ENCODE peak calls at places on chromosomes 2 and 18, in four cellular contexts. A, Q, L and O are unnamed samples. For H3K4me1, the result is how much of the 10 kb centered on the place peaks cover.

GRCh38 chr2:68196120-68196716 is 38.5 kb downstream of the PNO1 start:
- DNase-seq in A (no peak), Q (peak), L (no peak), O (no peak)

GRCh38 chr2:44932564-44933392 is 8.7 kb upstream of the SIX3 start:
- DNase-seq in A (no peak), Q (no peak), L (no peak), O (no peak)

GRCh38 chr2:171652411-171652775 is 34.9 kb upstream of the DYNC1I2 start:
- DNase-seq in A (no peak), Q (no peak), L (no peak), O (no peak)

GRCh38 chr2:17386771-17387170 is 131.5 kb downstream of the RAD51AP2 start:
- DNase-seq in A (no peak), Q (no peak), L (no peak), O (no peak)

GRCh38 chr18:24212939-24213338 is 74.1 kb downstream of the CABYR start:
- DNase-seq in A (no peak), Q (no peak), L (no peak), O (no peak)

GRCh38 chr2:21372654-21373053 is 248.9 kb downstream of the TDRD15 start:
- DNase-seq in A (no peak), Q (peak), L (no peak), O (no peak)

GRCh38 chr2:233241803-233242202 is 9.7 kb upstream of the ATG16L1 start:
- DNase-seq in A (peak), Q (no peak), L (peak), O (no peak)

GRCh38 chr2:241869087-241869961 is at the start of gene RTP5:
- DNase-seq in A (no peak), Q (no peak), L (no peak), O (no peak)

GRCh38 chr18:2513616-2514015 is 57.7 kb downstream of the METTL4 start:
- DNase-seq in A (no peak), Q (no peak), L (no peak), O (no peak)

DNA sequence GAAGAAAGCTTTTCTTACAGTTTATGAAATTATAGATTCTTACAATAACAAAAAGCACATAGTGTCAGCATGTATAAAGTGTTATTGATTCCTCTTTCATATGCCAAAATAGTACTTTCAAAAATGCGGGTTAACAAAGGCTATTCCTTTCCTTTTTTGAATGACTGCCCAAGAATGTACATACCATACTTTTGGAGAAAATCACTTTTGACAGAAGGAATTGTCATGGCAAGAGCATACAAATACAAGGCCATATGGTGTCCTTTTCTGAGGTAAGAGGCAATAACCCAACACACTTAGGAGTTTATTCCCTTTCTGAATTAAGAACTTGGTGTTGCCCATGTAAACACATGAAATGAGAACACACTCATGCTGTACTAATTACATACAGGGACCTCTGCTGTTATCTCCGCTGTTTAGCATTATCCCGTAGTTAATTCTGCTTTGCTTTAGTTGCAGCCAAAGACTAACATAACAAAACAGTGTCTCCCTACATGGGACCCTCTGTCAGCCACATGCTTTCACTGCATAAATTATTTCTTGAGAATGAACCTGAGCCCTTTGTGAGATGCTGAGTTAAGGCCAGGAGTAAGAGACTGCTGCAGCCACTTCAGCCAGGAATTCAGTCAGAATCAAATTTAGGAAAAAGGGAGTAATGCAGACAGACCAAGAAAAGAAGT is 67.0 kb downstream of the CDH2 start:
- DNase-seq in A (no peak), Q (no peak), L (no peak), O (no peak)
- TF ChIP-seq CTCF in A (no peak), Q (no peak), L (no peak), O (no peak)

GRCh38 chr2:234290196-234290595 is 206.7 kb downstream of the ARL4C start:
- DNase-seq in A (no peak), Q (no peak), L (no peak), O (no peak)
- H3K4me1 ChIP-seq in A (under half), Q (under half), L (under half), O (under half)

DNA sequence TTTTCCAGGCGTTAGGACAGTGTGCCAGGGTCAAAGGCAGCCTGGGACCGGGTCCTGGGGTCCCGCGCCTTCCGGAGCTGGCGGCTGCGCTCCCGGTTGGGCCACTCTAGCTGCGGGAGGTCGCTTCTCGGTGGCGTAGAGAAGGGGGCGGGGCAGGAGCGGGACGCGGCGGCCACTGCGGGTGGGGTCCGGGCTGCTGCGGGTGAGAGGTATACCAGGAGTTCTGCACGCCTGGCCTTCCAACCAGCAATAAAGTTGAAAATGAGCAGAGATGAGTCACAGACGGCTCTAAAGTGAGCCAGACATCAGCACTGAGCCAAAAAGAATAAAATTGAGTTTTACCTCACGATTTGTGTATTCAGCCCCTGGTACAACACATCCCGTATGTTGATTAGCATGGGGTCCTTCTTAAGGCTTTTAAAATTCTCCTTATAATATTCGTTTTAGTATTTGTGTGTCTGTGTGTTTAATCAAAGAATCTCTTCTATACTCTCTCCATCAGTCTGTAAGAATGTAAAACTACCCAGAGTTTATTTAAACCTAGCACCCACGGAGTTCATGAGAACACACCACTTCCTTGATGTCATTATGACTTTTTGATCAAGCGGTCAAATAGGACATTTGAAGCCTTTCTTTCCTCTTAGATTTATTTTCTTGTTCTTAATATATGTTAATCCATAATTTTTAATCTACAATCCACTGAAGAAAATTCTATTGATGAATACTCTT is at the start of gene C1GALT1C1L:
- DNase-seq in A (peak), Q (peak), L (peak), O (peak)
- TF ChIP-seq POLR2A in A (no peak), Q (no peak), L (no peak), O (no peak)

GRCh38 chr2:55213822-55214221 is 18.3 kb downstream of the CLHC1 start:
- DNase-seq in A (no peak), Q (no peak), L (no peak), O (no peak)
- TF ChIP-seq CTCF in A (no peak), Q (no peak), L (no peak), O (no peak)

GRCh38 chr2:191151315-191151698 is 513 bp upstream of the STAT4 start:
- DNase-seq in A (no peak), Q (no peak), L (no peak), O (no peak)
- H3K4me1 ChIP-seq in A (under half), Q (under half), L (under half), O (under half)

GRCh38 chr2:152553518-152553917 is 163.7 kb downstream of the PRPF40A start:
- DNase-seq in A (no peak), Q (no peak), L (no peak), O (no peak)
- TF ChIP-seq POLR2A in A (no peak), Q (no peak), L (no peak), O (no peak)

DNA sequence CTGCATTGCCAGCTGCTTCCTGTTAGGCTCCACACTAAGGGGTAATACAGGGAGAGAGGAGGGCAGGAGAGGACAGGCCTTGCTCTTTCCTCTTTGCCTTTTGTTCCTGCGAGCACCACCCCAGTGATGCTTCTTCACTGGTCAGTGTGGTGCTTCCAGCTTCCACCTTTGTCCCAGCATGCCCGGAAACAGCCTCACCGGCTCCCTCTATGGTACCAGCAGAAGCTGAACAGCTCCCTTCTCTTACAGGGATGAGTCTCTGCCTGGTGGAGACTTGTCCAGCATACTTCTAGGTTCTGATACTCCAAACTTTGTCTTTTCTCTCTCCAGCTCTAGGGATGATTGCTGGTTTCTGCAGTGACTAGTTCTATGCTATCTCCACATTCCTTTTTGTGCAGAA is 413.3 kb downstream of the TSN start:
- DNase-seq in A (no peak), Q (no peak), L (no peak), O (no peak)
- TF ChIP-seq CTCF in A (no peak), Q (no peak), L (no peak), O (no peak)